ENCODE peak calls at places on chromosomes 1 and 21, in eight cellular contexts. V is WERI-Rb-1; Y is CD8-positive, alpha-beta memory T cell; K is left ventricle myocardium inferior; G is Caco-2; X is cardiac muscle cell; I is GM23338; D is Panc1. L is an unnamed sample. For H3K27me3, the result is how much of the 10 kb centered on the place peaks cover.

GRCh38 chr1:22263359-22263758 is 120.5 kb upstream of the WNT4 start:
- DNase-seq in V (no peak), Y (no peak), K (no peak), G (no peak), X (no peak), I (no peak), D (no peak), L (no peak)

GRCh38 chr21:39003982-39004775 is 179.1 kb downstream of the PSMG1 start:
- DNase-seq in V (no peak), Y (no peak), K (no peak), G (no peak), X (no peak), I (no peak), D (no peak), L (peak)

GRCh38 chr1:222521299-222522104 is 26.4 kb downstream of the HHIPL2 start:
- DNase-seq in V (no peak), Y (no peak), K (no peak), G (peak), X (no peak), I (no peak), D (peak), L (no peak)

GRCh38 chr1:231332761-231333160 is 4.9 kb downstream of the EXOC8 start:
- DNase-seq in V (no peak), Y (no peak), K (no peak), G (no peak), X (no peak), I (no peak), D (no peak), L (no peak)

GRCh38 chr1:119097380-119097779 is 43.1 kb downstream of the WARS2 start:
- DNase-seq in V (no peak), Y (no peak), K (no peak), G (no peak), X (no peak), I (no peak), D (no peak), L (no peak)

GRCh38 chr1:108953452-108953851 is 9.8 kb downstream of the CLCC1 start:
- DNase-seq in V (no peak), Y (no peak), K (no peak), G (no peak), X (no peak), I (no peak), D (no peak), L (no peak)

GRCh38 chr1:240571782-240572181 is 40.2 kb downstream of the GREM2 start:
- DNase-seq in V (no peak), Y (no peak), K (no peak), G (no peak), X (no peak), I (peak), D (no peak), L (no peak)

GRCh38 chr1:197868751-197869501 is 33.5 kb upstream of the C1orf53 start:
- DNase-seq in V (peak), Y (peak), K (no peak), G (peak), X (peak), I (peak), D (peak), L (peak)

GRCh38 chr1:234916840-234917239 is 211.8 kb downstream of the TOMM20 start:
- DNase-seq in V (no peak), Y (no peak), K (no peak), G (no peak), X (no peak), I (no peak), D (no peak), L (no peak)

GRCh38 chr1:91583326-91583755 is 82.7 kb downstream of the CDC7 start:
- DNase-seq in V (no peak), Y (no peak), K (no peak), G (no peak), X (no peak), I (no peak), D (no peak), L (no peak)

GRCh38 chr21:33947451-33948095 is 32.0 kb upstream of the ATP5PO start:
- DNase-seq in V (no peak), Y (peak), K (peak), G (peak), X (peak), I (peak), D (peak), L (peak)

GRCh38 chr1:32701951-32702598 is 495 bp downstream of the SYNC start:
- DNase-seq in V (peak), Y (no peak), K (peak), G (no peak), X (peak), I (peak), D (no peak), L (no peak)

GRCh38 chr1:241229216-241229615 is 127.8 kb downstream of the RGS7 start:
- DNase-seq in V (no peak), Y (no peak), K (no peak), G (no peak), X (no peak), I (no peak), D (no peak), L (no peak)

GRCh38 chr21:37367301-37367757 is 756 bp downstream of the DYRK1A start:
- DNase-seq in V (no peak), Y (no peak), K (no peak), G (no peak), X (no peak), I (no peak), D (no peak), L (no peak)

GRCh38 chr1:56291374-56291841 is 288.0 kb downstream of the PLPP3 start:
- DNase-seq in V (no peak), Y (no peak), K (peak), G (no peak), X (no peak), I (peak), D (no peak), L (peak)

GRCh38 chr1:167499657-167500056 is 18.7 kb downstream of the CD247 start:
- DNase-seq in V (no peak), Y (no peak), K (no peak), G (no peak), X (no peak), I (no peak), D (no peak), L (no peak)

GRCh38 chr1:17551755-17552234 is 12.3 kb downstream of the ARHGEF10L start:
- DNase-seq in V (peak), Y (no peak), K (peak), G (no peak), X (no peak), I (no peak), D (no peak), L (peak)

GRCh38 chr1:84253041-84253440 is 48.5 kb upstream of the SAMD13 start:
- DNase-seq in V (peak), Y (no peak), K (no peak), G (no peak), X (no peak), I (no peak), D (no peak), L (no peak)

GRCh38 chr1:235736263-235736662 is 86.7 kb upstream of the GNG4 start:
- DNase-seq in V (no peak), Y (no peak), K (no peak), G (no peak), X (no peak), I (no peak), D (no peak), L (no peak)

GRCh38 chr1:153795934-153796785 is 21.0 kb downstream of the SLC27A3 start:
- DNase-seq in V (no peak), Y (no peak), K (no peak), G (no peak), X (no peak), I (no peak), D (no peak), L (peak)

GRCh38 chr1:239987103-239987745 is 104.5 kb upstream of the FMN2 start:
- DNase-seq in V (peak), Y (no peak), K (no peak), G (peak), X (peak), I (peak), D (no peak), L (no peak)

GRCh38 chr1:37662031-37662755 is 27.5 kb upstream of the RSPO1 start:
- DNase-seq in V (no peak), Y (no peak), K (no peak), G (no peak), X (no peak), I (no peak), D (no peak), L (no peak)

GRCh38 chr1:58943776-58944175 is 159.9 kb upstream of the JUN start:
- DNase-seq in V (no peak), Y (no peak), K (no peak), G (no peak), X (no peak), I (no peak), D (no peak), L (no peak)

GRCh38 chr21:45460611-45461368 is 55.8 kb downstream of the COL18A1 start:
- DNase-seq in V (no peak), Y (no peak), K (no peak), G (no peak), X (no peak), I (no peak), D (no peak), L (no peak)

GRCh38 chr1:103146143-103146542 is 37.8 kb upstream of the COL11A1 start:
- DNase-seq in V (no peak), Y (no peak), K (no peak), G (no peak), X (no peak), I (no peak), D (no peak), L (no peak)

GRCh38 chr1:99869723-99870122 is 19.6 kb downstream of the AGL start:
- DNase-seq in V (no peak), Y (no peak), K (no peak), G (no peak), X (no peak), I (no peak), D (no peak), L (no peak)

GRCh38 chr1:56081151-56081550 is 498.2 kb downstream of the PLPP3 start:
- DNase-seq in V (no peak), Y (no peak), K (peak), G (no peak), X (no peak), I (no peak), D (no peak), L (no peak)

GRCh38 chr1:227775841-227776240 is 39.6 kb upstream of the PRSS38 start:
- DNase-seq in V (no peak), Y (no peak), K (no peak), G (no peak), X (no peak), I (no peak), D (no peak), L (no peak)

GRCh38 chr1:37085393-37085792 is 51.1 kb upstream of the GRIK3 start:
- DNase-seq in V (peak), Y (no peak), K (no peak), G (peak), X (peak), I (peak), D (no peak), L (peak)

GRCh38 chr21:37207441-37208009 is 59.6 kb downstream of the VPS26C start:
- DNase-seq in V (peak), Y (no peak), K (no peak), G (no peak), X (peak), I (no peak), D (no peak), L (no peak)

GRCh38 chr1:22469219-22469618 is 17.6 kb downstream of the ZBTB40 start:
- DNase-seq in V (no peak), Y (no peak), K (no peak), G (no peak), X (no peak), I (no peak), D (no peak), L (no peak)

GRCh38 chr1:193211539-193211938 is 25.1 kb upstream of the B3GALT2 start:
- DNase-seq in V (no peak), Y (no peak), K (no peak), G (peak), X (peak), I (no peak), D (no peak), L (no peak)

GRCh38 chr1:156692958-156693857 is 12.2 kb downstream of the CRABP2 start:
- DNase-seq in V (peak), Y (peak), K (no peak), G (peak), X (peak), I (peak), D (no peak), L (peak)

GRCh38 chr1:31416101-31416736 is 3.2 kb downstream of the SERINC2 start:
- DNase-seq in V (no peak), Y (no peak), K (no peak), G (no peak), X (no peak), I (peak), D (no peak), L (peak)

GRCh38 chr1:145960468-145961108 is 2.8 kb upstream of the LIX1L start:
- DNase-seq in V (peak), Y (peak), K (peak), G (peak), X (peak), I (peak), D (no peak), L (peak)

GRCh38 chr1:180096584-180097318 is 57.9 kb upstream of the QSOX1 start:
- DNase-seq in V (no peak), Y (no peak), K (no peak), G (no peak), X (no peak), I (no peak), D (no peak), L (no peak)

GRCh38 chr1:103942029-103942428 is 192.3 kb downstream of the AMY1C start:
- DNase-seq in V (no peak), Y (no peak), K (no peak), G (no peak), X (no peak), I (peak), D (no peak), L (peak)

GRCh38 chr1:23692308-23692871 is 784 bp downstream of the RPL11 start:
- DNase-seq in V (no peak), Y (peak), K (no peak), G (no peak), X (no peak), I (no peak), D (no peak), L (no peak)

GRCh38 chr1:77794550-77794949 is 15.1 kb downstream of the MIGA1 start:
- DNase-seq in V (no peak), Y (no peak), K (no peak), G (no peak), X (no peak), I (no peak), D (no peak), L (no peak)
- H3K27me3 ChIP-seq in V (under half), Y (under half), K (under half), G (under half), X (under half), I (under half), D (under half), L (under half)

GRCh38 chr1:8813991-8814390 is 3.4 kb downstream of the RERE start:
- DNase-seq in V (no peak), Y (no peak), K (no peak), G (no peak), X (no peak), I (no peak), D (no peak), L (no peak)
- H3K4me3 ChIP-seq in V (no peak), Y (no peak), K (no peak), G (no peak), X (no peak), I (no peak), D (no peak), L (no peak)

DNA sequence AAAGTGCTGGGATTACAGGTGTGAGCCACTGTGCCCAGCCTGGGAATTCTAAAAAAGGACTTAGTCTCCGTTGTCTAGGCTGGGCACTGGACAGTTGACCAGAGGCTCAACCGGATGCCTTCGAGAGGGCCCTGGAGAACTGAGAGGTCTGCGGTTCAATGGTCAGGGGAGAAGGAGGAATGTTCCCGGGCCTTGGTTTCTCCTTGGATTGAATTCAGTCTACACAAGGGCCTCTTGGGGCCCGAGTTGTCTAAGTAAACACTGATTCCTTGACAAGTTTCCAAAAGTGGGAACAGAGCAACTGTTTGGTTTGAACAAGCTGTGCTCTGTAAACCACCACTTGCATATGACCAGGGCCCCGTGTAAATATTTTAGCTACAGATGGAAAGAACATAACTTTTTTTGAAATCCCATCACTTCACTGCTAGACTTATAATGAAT is 29.1 kb upstream of the CAPZB start:
- DNase-seq in V (no peak), Y (no peak), K (peak), G (no peak), X (no peak), I (no peak), D (no peak), L (no peak)
- H3K27me3 ChIP-seq in V (under half), Y (under half), K (under half), G (under half), X (under half), I (under half), D (under half), L (under half)

DNA sequence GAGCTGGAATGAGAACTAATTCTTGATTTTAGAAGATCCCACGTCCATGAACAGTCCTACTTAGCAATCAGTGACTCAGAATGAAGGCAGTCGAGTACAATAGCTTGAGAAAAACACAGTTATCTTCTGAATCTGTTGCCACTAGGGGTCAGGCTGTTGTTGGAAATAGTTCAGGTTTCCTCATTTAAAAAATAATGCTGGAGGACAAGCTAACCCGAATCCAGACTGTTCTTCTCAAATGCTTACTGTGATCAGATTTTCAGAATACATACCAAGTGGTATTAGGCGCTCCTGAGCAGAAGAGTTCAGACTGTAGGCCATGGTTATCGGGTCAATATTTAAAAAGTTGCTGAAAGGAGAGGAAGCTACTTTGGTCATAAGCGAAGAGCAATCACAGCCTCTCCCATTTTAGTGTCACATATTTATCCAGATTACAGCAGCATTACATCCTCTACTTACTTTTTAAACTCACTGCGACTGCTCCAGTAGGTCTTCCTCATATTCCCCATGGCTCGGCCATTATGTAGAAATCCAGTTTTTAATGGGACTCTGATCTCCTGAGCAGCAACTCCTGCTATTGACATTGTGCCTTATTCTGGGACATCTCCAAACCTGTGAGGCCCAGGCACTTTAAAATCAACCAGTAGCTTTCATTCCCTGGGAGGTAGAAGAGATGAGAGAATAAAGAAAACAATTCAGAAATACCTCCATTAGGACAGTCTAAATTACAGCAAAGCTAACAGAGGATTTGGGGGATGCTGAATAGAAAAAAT is 10.9 kb downstream of the ERRFI1 start:
- DNase-seq in V (peak), Y (peak), K (no peak), G (peak), X (peak), I (peak), D (no peak), L (peak)
- H3K4me3 ChIP-seq in V (no peak), Y (no peak), K (peak), G (no peak), X (no peak), I (no peak), D (peak), L (no peak)

GRCh38 chr1:1001631-1002300 is 1.9 kb upstream of the HES4 start:
- DNase-seq in V (peak), Y (peak), K (peak), G (peak), X (peak), I (peak), D (no peak), L (peak)
- H3K27me3 ChIP-seq in V (under half), Y (under half), K (under half), G (under half), X (under half), I (half or more), D (under half), L (half or more)

GRCh38 chr1:210292276-210292851 is 36.3 kb upstream of the HHAT start:
- DNase-seq in V (peak), Y (no peak), K (peak), G (peak), X (peak), I (peak), D (no peak), L (peak)

GRCh38 chr1:210298296-210298695 is 30.4 kb upstream of the HHAT start:
- DNase-seq in V (no peak), Y (no peak), K (no peak), G (no peak), X (no peak), I (no peak), D (no peak), L (no peak)

GRCh38 chr1:210296682-210297081 is 32.0 kb upstream of the HHAT start:
- DNase-seq in V (no peak), Y (no peak), K (no peak), G (no peak), X (no peak), I (no peak), D (no peak), L (no peak)

GRCh38 chr1:210293191-210293607 is 35.5 kb upstream of the HHAT start:
- DNase-seq in V (no peak), Y (no peak), K (peak), G (no peak), X (no peak), I (no peak), D (no peak), L (no peak)

GRCh38 chr1:210294991-210295773 is 33.5 kb upstream of the HHAT start:
- DNase-seq in V (peak), Y (no peak), K (peak), G (no peak), X (peak), I (peak), D (no peak), L (peak)
- H3K4me3 ChIP-seq in V (no peak), Y (no peak), K (no peak), G (no peak), X (no peak), I (no peak), D (no peak), L (no peak)

DNA sequence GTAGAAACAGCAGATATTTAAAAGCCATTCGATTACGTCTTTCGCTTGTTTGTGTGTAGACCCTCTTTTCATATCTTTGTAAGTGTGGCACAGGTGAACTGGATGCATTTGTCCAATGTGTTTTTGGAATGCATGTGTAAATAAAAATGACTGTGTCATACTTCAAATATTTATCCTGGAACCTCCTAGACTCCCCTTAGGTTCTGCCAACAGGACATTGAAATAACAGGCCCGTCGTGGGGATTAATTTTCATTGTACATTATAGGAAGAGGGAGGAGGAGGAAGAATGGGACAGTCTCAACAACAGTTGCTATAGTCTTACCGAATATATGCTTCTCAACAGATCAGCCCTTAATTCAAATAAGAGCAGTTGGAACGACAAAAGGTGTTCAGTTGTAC is 95.8 kb downstream of the PRKAB2 start:
- DNase-seq in V (no peak), Y (no peak), K (no peak), G (no peak), X (no peak), I (no peak), D (no peak), L (no peak)
- H3K27me3 ChIP-seq in V (half or more), Y (under half), K (half or more), G (under half), X (half or more), I (half or more), D (under half), L (half or more)